ENCODE peak calls at places on chromosomes 6 and 20, in seven cellular contexts. U is tibial artery, D is astrocyte of the spinal cord, G is stomach, N is cardiac muscle cell, I is PC-3, X is neural progenitor cell. J is an unnamed sample.

GRCh38 chr20:38873050-38873581 is 53.1 kb upstream of the FAM83D start:
- DNase-seq in U (peak), D (no peak), G (no peak), N (no peak), I (no peak), X (no peak), J (peak)

GRCh38 chr6:161533266-161533665 is 259.4 kb upstream of the AGPAT4 start:
- DNase-seq in U (no peak), D (no peak), G (no peak), N (no peak), I (no peak), X (no peak), J (no peak)

GRCh38 chr20:7094438-7094997 is 327.0 kb downstream of the BMP2 start:
- DNase-seq in U (no peak), D (peak), G (no peak), N (peak), I (peak), X (peak), J (no peak)

GRCh38 chr6:11241793-11242201 is 9.3 kb upstream of the NEDD9 start:
- DNase-seq in U (peak), D (peak), G (peak), N (peak), I (no peak), X (peak), J (no peak)

GRCh38 chr6:54830216-54830615 is 16.4 kb upstream of the FAM83B start:
- DNase-seq in U (no peak), D (no peak), G (no peak), N (no peak), I (no peak), X (no peak), J (no peak)

GRCh38 chr6:41413250-41413649 is 77.8 kb downstream of the NCR2 start:
- DNase-seq in U (no peak), D (no peak), G (no peak), N (no peak), I (no peak), X (peak), J (no peak)

GRCh38 chr6:128601060-128601459 is 80.7 kb upstream of the PTPRK start:
- DNase-seq in U (no peak), D (peak), G (peak), N (peak), I (peak), X (no peak), J (no peak)

GRCh38 chr20:16553684-16554083 is 19.6 kb downstream of the KIF16B start:
- DNase-seq in U (no peak), D (no peak), G (no peak), N (no peak), I (no peak), X (no peak), J (no peak)

GRCh38 chr20:46936415-46937139 is 41.9 kb downstream of the EYA2 start:
- DNase-seq in U (no peak), D (no peak), G (no peak), N (no peak), I (no peak), X (no peak), J (no peak)

GRCh38 chr20:10080554-10080953 is 45.8 kb downstream of the ANKEF1 start:
- DNase-seq in U (no peak), D (no peak), G (no peak), N (no peak), I (no peak), X (no peak), J (no peak)
- TF ChIP-seq CTCF in U (no peak), D (no peak), G (no peak), N (no peak), I (no peak), X (no peak), J (no peak)

GRCh38 chr6:6694368-6694780 is 105.9 kb downstream of the LY86 start:
- DNase-seq in U (no peak), D (no peak), G (no peak), N (no peak), I (no peak), X (no peak), J (no peak)
- TF ChIP-seq CTCF in U (no peak), D (no peak), G (no peak), N (no peak), I (no peak), X (no peak), J (no peak)

DNA sequence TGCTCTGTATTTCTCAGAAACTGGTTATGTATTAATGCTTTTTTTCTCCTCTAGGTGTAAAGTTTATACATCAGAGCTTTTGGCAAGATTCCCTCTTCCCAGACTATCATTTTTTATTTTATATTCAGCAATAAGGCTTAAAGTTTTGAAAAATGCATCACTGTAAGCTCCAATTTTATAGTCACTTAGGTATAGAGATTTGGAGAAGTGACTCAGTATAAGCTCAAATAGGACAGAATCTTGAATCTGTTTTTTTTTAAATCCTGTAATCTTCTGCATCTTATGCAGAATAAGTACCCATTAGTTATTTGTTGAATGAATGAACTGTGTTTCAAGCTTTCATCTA is 1.0 kb downstream of the NCOA7 start:
- DNase-seq in U (no peak), D (no peak), G (no peak), N (no peak), I (no peak), X (no peak), J (no peak)
- TF ChIP-seq CTCF in U (no peak), D (no peak), G (no peak), N (no peak), I (no peak), X (no peak), J (no peak)

GRCh38 chr6:47634210-47635047 is 64.0 kb upstream of the ADGRF4 start:
- DNase-seq in U (no peak), D (no peak), G (no peak), N (no peak), I (no peak), X (no peak), J (no peak)

GRCh38 chr6:47630587-47630986 is 67.8 kb upstream of the ADGRF4 start:
- DNase-seq in U (no peak), D (no peak), G (no peak), N (no peak), I (no peak), X (no peak), J (no peak)

GRCh38 chr6:47629954-47630353 is 68.4 kb upstream of the ADGRF4 start:
- DNase-seq in U (no peak), D (no peak), G (no peak), N (no peak), I (no peak), X (no peak), J (no peak)

GRCh38 chr6:47631248-47632196 is 66.9 kb upstream of the ADGRF4 start:
- DNase-seq in U (no peak), D (peak), G (no peak), N (peak), I (peak), X (peak), J (no peak)

DNA sequence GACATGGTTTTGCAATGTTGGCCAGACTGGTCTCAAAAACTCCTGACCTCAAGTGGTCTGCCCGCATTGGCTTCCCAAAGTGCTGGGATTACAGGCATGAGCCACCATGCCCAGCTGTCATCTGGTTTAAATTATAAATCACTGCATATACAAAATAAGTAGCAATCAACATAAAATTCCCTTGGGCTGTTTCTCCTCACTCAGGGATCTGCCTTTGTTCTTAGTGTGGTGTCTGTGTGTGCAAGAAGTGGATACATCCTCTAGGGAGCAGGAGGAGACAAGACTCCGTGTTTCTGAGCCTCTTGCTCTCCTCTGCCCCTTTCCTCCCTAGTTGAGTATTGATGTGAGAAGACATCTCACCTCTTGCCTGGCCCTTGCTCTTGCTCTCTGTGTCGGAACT is 65.2 kb upstream of the ADGRF4 start:
- DNase-seq in U (no peak), D (no peak), G (no peak), N (peak), I (peak), X (peak), J (no peak)
- TF ChIP-seq CTCF in U (no peak), D (no peak), G (no peak), N (no peak), I (peak), X (peak), J (no peak)

GRCh38 chr6:78863576-78863975 is 3.8 kb upstream of the IRAK1BP1 start:
- DNase-seq in U (no peak), D (no peak), G (no peak), N (no peak), I (no peak), X (no peak), J (no peak)

GRCh38 chr6:78867370-78868040 is at the start of gene IRAK1BP1:
- DNase-seq in U (peak), D (peak), G (peak), N (peak), I (peak), X (peak), J (peak)

GRCh38 chr6:78867020-78867369 is 356 bp upstream of the IRAK1BP1 start:
- DNase-seq in U (no peak), D (no peak), G (no peak), N (no peak), I (no peak), X (no peak), J (no peak)

GRCh38 chr6:78864957-78865356 is 2.4 kb upstream of the IRAK1BP1 start:
- DNase-seq in U (no peak), D (no peak), G (no peak), N (no peak), I (no peak), X (no peak), J (no peak)

DNA sequence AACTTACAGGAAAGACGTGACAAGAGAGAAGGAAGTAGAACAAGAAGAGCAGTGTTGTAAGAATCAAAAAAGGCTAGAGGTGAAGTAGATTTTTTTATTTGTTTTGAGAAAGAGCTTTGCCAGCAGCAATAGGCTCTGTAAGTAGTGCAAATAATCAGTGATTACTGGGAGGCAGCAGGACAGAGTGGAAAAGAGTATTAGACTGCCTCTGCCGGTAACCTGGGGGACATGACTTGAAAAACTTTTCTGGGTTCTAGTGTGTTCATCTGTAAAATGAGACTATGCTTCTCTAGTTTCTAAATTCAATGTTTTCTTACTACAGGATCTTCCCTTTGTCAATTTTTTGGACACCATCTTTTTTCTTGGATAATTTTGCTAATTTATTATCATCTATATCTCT is 5.8 kb upstream of the IRAK1BP1 start:
- DNase-seq in U (no peak), D (no peak), G (no peak), N (no peak), I (peak), X (no peak), J (no peak)
- TF ChIP-seq CTCF in U (no peak), D (peak), G (no peak), N (no peak), I (peak), X (no peak), J (no peak)

DNA sequence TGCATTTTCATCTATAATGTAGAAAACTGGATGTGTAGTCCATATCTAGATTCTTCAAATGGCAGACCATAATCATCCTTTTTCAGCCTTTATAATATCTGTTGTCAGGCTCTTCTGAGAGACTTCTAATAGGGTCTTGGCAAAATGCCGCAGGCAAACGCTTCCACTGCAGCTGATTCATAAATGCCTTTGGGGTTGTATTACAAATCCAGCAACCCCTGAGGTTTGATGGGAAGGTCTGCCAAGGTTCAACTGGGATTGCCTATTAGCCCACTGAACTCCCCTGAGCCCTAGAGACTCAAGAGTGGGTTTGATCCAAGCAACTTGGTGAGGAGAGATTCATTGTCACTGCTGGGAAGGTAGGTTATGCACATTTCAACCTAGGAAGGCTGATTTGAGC is 365.2 kb upstream of the POU3F2 start:
- DNase-seq in U (no peak), D (peak), G (no peak), N (no peak), I (no peak), X (no peak), J (no peak)
- TF ChIP-seq CTCF in U (no peak), D (no peak), G (no peak), N (no peak), I (no peak), X (no peak), J (no peak)

GRCh38 chr20:45890077-45890996 is 671 bp downstream of the NEURL2 start:
- DNase-seq in U (peak), D (peak), G (peak), N (peak), I (no peak), X (peak), J (no peak)
- TF ChIP-seq CTCF in U (peak), D (peak), G (no peak), N (peak), I (no peak), X (peak), J (peak)

GRCh38 chr6:143299253-143300166 is 151.0 kb downstream of the ADAT2 start:
- DNase-seq in U (no peak), D (no peak), G (no peak), N (no peak), I (peak), X (no peak), J (no peak)
- TF ChIP-seq CTCF in U (no peak), D (no peak), G (no peak), N (no peak), I (no peak), X (no peak), J (no peak)

DNA sequence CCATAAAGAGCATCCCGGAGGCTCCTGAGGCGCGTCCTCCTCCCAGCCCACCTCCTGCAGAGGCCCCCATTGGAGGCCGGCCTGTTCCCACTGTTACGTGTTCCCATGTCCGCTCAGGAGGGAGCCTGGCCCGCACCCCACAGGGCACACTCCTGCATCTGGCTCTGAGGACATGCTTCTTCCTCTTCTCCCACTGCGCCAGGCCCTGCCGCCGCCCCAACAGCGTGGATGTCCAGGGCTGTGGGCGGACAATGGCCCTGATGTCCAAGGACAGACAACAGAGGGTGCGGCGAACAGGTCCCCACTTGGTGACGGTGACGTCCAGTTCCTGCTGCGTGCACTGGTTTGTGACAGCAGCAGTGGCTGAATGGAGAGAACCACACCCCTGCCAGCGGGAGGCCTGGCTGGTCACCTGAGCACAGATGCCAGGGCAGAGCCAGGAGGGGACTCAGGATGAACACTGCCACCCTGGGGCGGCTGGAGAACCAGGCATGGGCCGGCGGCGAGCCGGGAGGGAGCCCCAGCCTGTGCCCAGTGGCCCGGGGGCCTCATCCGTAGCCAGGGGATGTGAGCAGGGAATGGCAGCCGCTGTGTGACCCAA is 26.6 kb downstream of the FRMD1 start:
- DNase-seq in U (no peak), D (no peak), G (peak), N (no peak), I (peak), X (no peak), J (no peak)
- TF ChIP-seq CTCF in U (no peak), D (no peak), G (no peak), N (no peak), I (peak), X (no peak), J (no peak)

DNA sequence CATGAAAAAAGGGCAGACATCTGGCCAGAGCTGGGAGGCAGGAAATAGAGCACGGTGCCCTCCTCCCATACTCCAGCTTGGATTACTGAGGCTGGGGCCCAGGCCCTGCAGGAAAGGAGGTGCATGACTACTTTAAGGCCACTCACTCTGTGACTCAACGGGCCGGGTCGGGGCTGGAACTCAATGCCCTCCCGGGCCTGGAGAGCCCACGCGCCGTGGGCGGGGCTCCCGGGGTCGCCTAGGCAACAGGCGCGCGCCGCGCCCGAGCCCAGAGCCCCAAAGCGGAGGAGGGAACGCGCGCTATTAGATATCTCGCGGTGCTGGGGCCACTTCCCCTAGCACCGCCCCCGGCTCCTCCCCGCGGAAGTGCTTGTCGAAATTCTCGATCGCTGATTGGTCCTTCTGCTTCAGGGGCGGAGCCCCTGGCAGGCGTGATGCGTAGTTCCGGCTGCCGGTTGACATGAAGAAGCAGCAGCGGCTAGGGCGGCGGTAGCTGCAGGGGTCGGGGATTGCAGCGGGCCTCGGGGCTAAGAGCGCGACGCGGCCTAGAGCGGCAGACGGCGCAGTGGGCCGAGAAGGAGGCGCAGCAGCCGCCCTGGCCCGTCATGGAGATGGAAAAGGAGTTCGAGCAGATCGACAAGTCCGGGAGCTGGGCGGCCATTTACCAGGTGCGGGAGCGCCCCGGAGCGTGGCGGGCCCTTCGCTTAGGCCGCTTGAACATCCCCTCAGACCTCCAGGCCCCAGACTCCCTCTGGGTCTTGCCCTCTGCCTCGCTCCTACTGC is at the start of gene PTPN1:
- DNase-seq in U (peak), D (peak), G (peak), N (peak), I (peak), X (peak), J (peak)
- TF ChIP-seq CTCF in U (peak), D (peak), G (no peak), N (no peak), I (no peak), X (no peak), J (no peak)